ENCODE peak calls at places on chromosomes 6 and 20, in nine cellular contexts. U is activated naive CD4-positive, alpha-beta T cell treated with anti-CD3 and anti-CD28 coated beads, Interleukin-2, amount 10 ng/mL, durations not matched to agents 7 days and 5 days; M is mucosa of gallbladder; J is endothelial cell of umbilical vein; K is PC-3; E is cardiac muscle cell; P is BJ; D is B cell; Z is Kasumi-1. F is an unnamed sample.

GRCh38 chr20:40493551-40493950 is 195.5 kb downstream of the MAFB start:
- DNase-seq in J (no peak), U (no peak), Z (no peak), P (no peak), M (no peak), E (no peak), D (no peak), K (no peak), F (peak; percentile 28)

GRCh38 chr6:166515072-166515810 is 71.2 kb downstream of the RAMACL start:
- DNase-seq in K (peak; percentile 88), P (peak; percentile 25), Z (no peak), M (no peak), D (no peak), J (peak; percentile 56), E (no peak), U (no peak), F (no peak)

GRCh38 chr6:134034951-134035822 is 17.2 kb downstream of the SLC2A12 start:
- DNase-seq in Z (no peak), K (peak; percentile 68), P (no peak), D (no peak), J (no peak), U (no peak), E (no peak), M (no peak), F (no peak)

GRCh38 chr20:8360035-8360434 is 228.0 kb downstream of the PLCB1 start:
- DNase-seq in E (no peak), P (no peak), D (no peak), K (no peak), U (no peak), J (no peak), Z (no peak), M (no peak), F (no peak)

GRCh38 chr6:42618686-42619085 is 54.9 kb downstream of the UBR2 start:
- DNase-seq in K (peak; percentile 16), U (no peak), M (no peak), D (no peak), E (no peak), J (no peak), P (peak; percentile 43), Z (no peak), F (no peak)

GRCh38 chr6:41859356-41859755 is 35.8 kb downstream of the USP49 start:
- DNase-seq in P (no peak), U (no peak), K (no peak), J (no peak), Z (no peak), D (no peak), M (no peak), E (no peak), F (no peak)

GRCh38 chr6:169789146-169789943 is 37.9 kb downstream of the ERMARD start:
- DNase-seq in M (no peak), J (no peak), K (no peak), Z (no peak), P (no peak), E (no peak), U (no peak), D (no peak), F (no peak)

GRCh38 chr6:33008944-33009861 is at the start of gene HLA-DOA:
- DNase-seq in D (peak; percentile 89), P (no peak), E (peak; percentile 57), Z (peak; percentile 17), M (no peak), U (peak; percentile 46), K (no peak), J (peak; percentile 30), F (no peak)

GRCh38 chr6:8578006-8578405 is 142.7 kb upstream of the SLC35B3 start:
- DNase-seq in M (no peak), U (no peak), D (no peak), E (no peak), P (peak; percentile 36), J (no peak), Z (no peak), K (no peak), F (no peak)

GRCh38 chr20:17808357-17808756 is 108.6 kb downstream of the BANF2 start:
- DNase-seq in M (peak; percentile 37), E (peak; percentile 27), P (peak; percentile 41), Z (no peak), D (no peak), U (no peak), K (no peak), J (peak; percentile 53), F (peak; percentile 60)

GRCh38 chr6:144033816-144034540 is 25.9 kb upstream of the PLAGL1 start:
- DNase-seq in E (no peak), Z (no peak), U (no peak), M (no peak), D (no peak), P (peak; percentile 76), K (peak; percentile 42), J (no peak), F (no peak)

GRCh38 chr6:90431521-90432407 is 135.1 kb upstream of the BACH2 start:
- DNase-seq in U (no peak), M (no peak), P (no peak), D (no peak), E (no peak), Z (no peak), J (no peak), K (no peak), F (no peak)

GRCh38 chr6:20953019-20953418 is 418.8 kb downstream of the CDKAL1 start:
- DNase-seq in D (no peak), M (no peak), E (no peak), J (peak; percentile 95), K (no peak), P (no peak), Z (no peak), U (no peak), F (no peak)

GRCh38 chr20:33217052-33217451 is at the start of gene BPIFA3:
- DNase-seq in E (no peak), Z (no peak), K (no peak), P (no peak), D (no peak), U (no peak), J (no peak), M (no peak), F (no peak)

GRCh38 chr6:31453259-31453658 is 44.7 kb upstream of the MICB start:
- DNase-seq in K (no peak), M (no peak), E (no peak), D (no peak), P (no peak), J (no peak), Z (no peak), U (no peak), F (no peak)

GRCh38 chr20:32687180-32687532 is 13.4 kb upstream of the C20orf203 start:
- DNase-seq in D (no peak), Z (no peak), M (no peak), J (no peak), K (no peak), E (no peak), P (no peak), U (no peak), F (no peak)

GRCh38 chr6:47371875-47372255 is 62.2 kb upstream of the TNFRSF21 start:
- DNase-seq in U (no peak), K (no peak), M (no peak), J (no peak), E (no peak), D (no peak), Z (no peak), P (no peak), F (no peak)

GRCh38 chr6:137819740-137820139 is 47.3 kb upstream of the TNFAIP3 start:
- DNase-seq in Z (peak; percentile 29), P (no peak), K (no peak), J (peak; percentile 39), U (no peak), E (no peak), D (peak; percentile 30), M (no peak), F (no peak)

F was measured in body of pancreas.